ENCODE peak calls at places on chromosomes 1 and 21, in six cellular contexts. K is left ventricle myocardium inferior, R is lower leg skin, G is choroid plexus epithelial cell, T is astrocyte of the spinal cord, P is NT2/D1. V is an unnamed sample.

GRCh38 chr1:227883641-227884301 is 64.0 kb downstream of the WNT9A start:
- DNase-seq in K (no peak), R (no peak), G (no peak), T (no peak), P (no peak), V (no peak)

GRCh38 chr1:30419246-30419720 is 304.1 kb downstream of the MATN1 start:
- DNase-seq in K (no peak), R (peak), G (no peak), T (no peak), P (no peak), V (no peak)

GRCh38 chr1:20404466-20404865 is 81.5 kb downstream of the CAMK2N1 start:
- DNase-seq in K (no peak), R (peak), G (no peak), T (no peak), P (no peak), V (no peak)

GRCh38 chr1:247840819-247841218 is 877 bp downstream of the OR11L1 start:
- DNase-seq in K (no peak), R (no peak), G (no peak), T (no peak), P (no peak), V (no peak)

GRCh38 chr1:6448749-6449631 is 17.0 kb downstream of the TNFRSF25 start:
- DNase-seq in K (no peak), R (no peak), G (no peak), T (no peak), P (no peak), V (peak)

GRCh38 chr1:20440785-20441200 is 45.2 kb downstream of the CAMK2N1 start:
- DNase-seq in K (peak), R (peak), G (peak), T (peak), P (peak), V (peak)

GRCh38 chr21:41817228-41817627 is 50.4 kb upstream of the RIPK4 start:
- DNase-seq in K (no peak), R (peak), G (peak), T (peak), P (peak), V (peak)

GRCh38 chr1:217805792-217806191 is 174.6 kb downstream of the SPATA17 start:
- DNase-seq in K (no peak), R (no peak), G (no peak), T (no peak), P (no peak), V (no peak)

GRCh38 chr1:44604167-44604955 is 69.9 kb downstream of the TMEM53 start:
- DNase-seq in K (no peak), R (no peak), G (no peak), T (no peak), P (no peak), V (no peak)

GRCh38 chr1:56922070-56922469 is 43.7 kb downstream of the C8B start:
- DNase-seq in K (no peak), R (no peak), G (no peak), T (no peak), P (no peak), V (no peak)

GRCh38 chr1:7190261-7190660 is 405.0 kb downstream of the CAMTA1 start:
- DNase-seq in K (no peak), R (no peak), G (no peak), T (no peak), P (no peak), V (no peak)

GRCh38 chr1:241972703-241973375 is 15.3 kb downstream of the BECN2 start:
- DNase-seq in K (no peak), R (no peak), G (peak), T (peak), P (peak), V (peak)

GRCh38 chr1:162660598-162660997 is 28.3 kb downstream of the DDR2 start:
- DNase-seq in K (no peak), R (no peak), G (no peak), T (no peak), P (no peak), V (peak)

GRCh38 chr1:178954291-178954690 is 71.4 kb upstream of the FAM20B start:
- DNase-seq in K (no peak), R (no peak), G (no peak), T (no peak), P (no peak), V (peak)

GRCh38 chr21:35843911-35844667 is 216.2 kb downstream of the SETD4 start:
- DNase-seq in K (no peak), R (peak), G (no peak), T (no peak), P (no peak), V (no peak)

GRCh38 chr1:232571523-232571922 is 58.4 kb downstream of the SIPA1L2 start:
- DNase-seq in K (no peak), R (no peak), G (no peak), T (peak), P (no peak), V (no peak)

GRCh38 chr1:93620169-93620840 is 61.3 kb downstream of the BCAR3 start:
- DNase-seq in K (no peak), R (no peak), G (no peak), T (peak), P (no peak), V (peak)

GRCh38 chr21:29349702-29350101 is 51.0 kb downstream of the BACH1 start:
- DNase-seq in K (no peak), R (no peak), G (no peak), T (no peak), P (no peak), V (no peak)

GRCh38 chr1:18531503-18531845 is 50.7 kb downstream of the KLHDC7A start:
- DNase-seq in K (no peak), R (peak), G (no peak), T (no peak), P (no peak), V (no peak)

DNA sequence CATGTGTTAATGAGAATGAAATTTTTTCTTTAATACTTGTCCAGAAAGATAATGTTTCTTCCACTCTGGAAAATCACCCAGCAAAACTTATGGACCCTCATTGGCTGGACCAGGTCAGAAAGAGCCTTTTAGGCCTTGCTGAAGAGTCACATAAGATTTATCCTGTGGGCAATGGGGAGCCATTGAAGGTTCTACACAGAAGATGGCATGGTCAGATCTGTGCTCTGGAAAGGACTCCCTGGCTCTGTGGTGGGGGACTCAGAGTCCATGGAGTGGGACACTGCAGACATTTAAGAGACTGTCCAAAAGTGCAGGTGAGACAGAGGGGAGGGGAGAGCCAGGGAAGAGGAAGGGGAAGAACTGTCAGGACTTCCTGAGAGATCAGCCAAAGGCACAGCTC is 66.4 kb downstream of the DHRS3 start:
- DNase-seq in K (no peak), R (no peak), G (no peak), T (no peak), P (no peak), V (no peak)
- H3K4me3 ChIP-seq in K (no peak), R (no peak), G (no peak), T (no peak), P (no peak), V (no peak)

DNA sequence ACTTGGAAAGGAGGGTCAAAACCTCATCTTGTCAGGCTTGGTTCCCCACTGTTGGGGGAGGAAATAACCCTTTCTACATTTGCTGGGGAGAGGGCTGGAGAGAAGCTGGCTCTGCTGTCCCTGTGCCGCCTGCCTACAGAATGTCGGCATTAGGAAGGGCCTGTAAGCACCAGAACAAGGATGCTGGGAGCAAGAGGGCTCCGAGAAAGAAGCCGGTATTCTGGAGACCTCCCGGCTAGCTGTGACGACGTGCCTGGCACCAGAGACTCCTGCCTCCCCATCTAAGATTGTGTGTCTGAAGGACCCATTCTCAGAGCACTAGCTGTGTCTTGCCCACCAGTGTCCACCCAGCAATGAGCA is 6.8 kb downstream of the MYBPHL start:
- DNase-seq in K (no peak), R (no peak), G (no peak), T (no peak), P (no peak), V (no peak)
- H3K4me3 ChIP-seq in K (peak), R (no peak), G (no peak), T (no peak), P (no peak), V (no peak)

GRCh38 chr1:23931481-23931880 is 18.3 kb upstream of the CNR2 start:
- DNase-seq in K (no peak), R (no peak), G (no peak), T (no peak), P (no peak), V (no peak)
- H3K4me3 ChIP-seq in K (no peak), R (no peak), G (no peak), T (no peak), P (no peak), V (peak)

DNA sequence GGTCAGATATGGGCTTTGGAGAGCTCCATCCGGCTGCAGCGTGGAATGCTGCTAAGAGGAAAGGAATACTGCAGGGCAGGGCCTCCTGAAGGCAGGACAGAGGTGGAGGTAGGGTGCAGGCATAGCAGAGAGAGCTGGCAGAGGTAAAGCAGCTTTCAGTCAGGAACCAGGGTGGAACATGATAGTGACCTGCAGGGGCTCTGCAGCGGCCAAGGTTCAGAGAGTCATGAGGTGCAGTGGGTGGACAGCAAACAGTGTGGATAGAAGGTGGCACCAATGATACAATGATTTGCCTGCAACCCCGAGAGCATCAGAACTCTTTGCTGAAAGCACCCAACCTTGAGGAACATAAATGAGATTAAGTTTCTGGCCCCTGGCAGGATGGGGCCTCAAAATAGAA is 119.3 kb downstream of the BEND5 start:
- DNase-seq in K (no peak), R (no peak), G (no peak), T (no peak), P (no peak), V (no peak)
- H3K4me3 ChIP-seq in K (no peak), R (no peak), G (no peak), T (no peak), P (no peak), V (no peak)

GRCh38 chr1:159204071-159204790 is 444 bp upstream of the ACKR1 start:
- DNase-seq in K (no peak), R (no peak), G (no peak), T (no peak), P (no peak), V (no peak)

GRCh38 chr1:159207080-159207479 is 2.4 kb downstream of the ACKR1 start:
- DNase-seq in K (no peak), R (no peak), G (no peak), T (no peak), P (no peak), V (no peak)

GRCh38 chr1:159203621-159204020 is 1.1 kb upstream of the ACKR1 start:
- DNase-seq in K (no peak), R (no peak), G (no peak), T (no peak), P (no peak), V (no peak)

GRCh38 chr1:159205225-159205624 is 550 bp downstream of the ACKR1 start:
- DNase-seq in K (no peak), R (no peak), G (no peak), T (no peak), P (no peak), V (no peak)

DNA sequence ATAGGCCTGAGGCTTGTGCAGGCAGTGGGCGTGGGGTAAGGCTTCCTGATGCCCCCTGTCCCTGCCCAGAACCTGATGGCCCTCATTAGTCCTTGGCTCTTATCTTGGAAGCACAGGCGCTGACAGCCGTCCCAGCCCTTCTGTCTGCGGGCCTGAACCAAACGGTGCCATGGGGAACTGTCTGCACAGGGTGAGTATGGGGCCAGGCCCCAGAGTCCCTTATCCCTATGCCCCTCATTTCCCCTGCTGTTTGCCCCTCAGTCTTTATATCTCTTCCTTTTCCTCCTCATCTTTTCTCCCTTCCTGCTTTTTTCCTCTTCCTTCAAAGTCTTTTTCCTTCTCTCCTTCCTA is at the start of gene ACKR1:
- DNase-seq in K (no peak), R (no peak), G (no peak), T (no peak), P (no peak), V (no peak)
- H3K4me3 ChIP-seq in K (peak), R (no peak), G (no peak), T (no peak), P (no peak), V (no peak)

DNA sequence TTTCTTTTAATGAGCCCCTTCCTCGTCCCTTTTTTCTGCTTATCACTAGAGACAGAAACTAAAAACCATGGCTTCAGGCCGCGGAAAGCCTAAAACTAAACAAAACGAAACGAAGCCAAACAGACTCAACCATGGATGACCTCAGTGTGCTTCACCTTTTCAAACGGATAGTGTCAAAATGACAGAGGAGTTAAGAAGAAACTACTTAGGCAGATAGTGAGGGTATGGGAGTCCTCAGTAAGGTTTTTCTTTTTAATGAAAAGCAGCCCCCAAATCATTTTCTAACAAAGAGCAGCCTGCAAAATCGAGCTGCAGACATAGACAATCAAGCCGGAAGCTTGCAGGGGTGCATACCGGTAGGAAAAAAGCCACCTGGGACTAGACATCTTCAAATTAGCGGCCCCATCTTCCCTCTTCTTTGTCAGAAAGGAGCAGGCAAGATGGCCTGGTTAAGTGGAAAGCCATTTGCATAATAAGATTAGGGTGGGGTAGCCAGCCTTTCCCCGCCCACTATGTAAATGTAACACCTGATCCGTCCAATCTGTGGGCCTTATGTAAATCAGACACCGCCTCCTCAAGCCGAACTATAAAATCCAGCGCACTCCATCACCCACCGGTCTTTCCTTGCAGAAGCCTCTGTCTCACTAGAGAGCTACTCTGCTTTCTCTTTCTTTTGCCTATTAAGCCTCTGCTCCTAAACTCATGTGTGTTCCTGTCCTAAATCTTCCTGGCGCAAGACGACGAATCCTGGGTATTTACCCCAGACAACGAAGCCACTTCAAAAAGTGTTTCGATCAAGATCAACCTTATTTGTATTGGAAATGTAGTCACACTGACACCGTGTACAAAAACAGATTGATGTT is 6.2 kb upstream of the ERO1B start:
- DNase-seq in K (no peak), R (no peak), G (no peak), T (no peak), P (peak), V (peak)
- H3K4me3 ChIP-seq in K (no peak), R (no peak), G (no peak), T (no peak), P (no peak), V (no peak)

GRCh38 chr1:119327066-119327435 is 41.5 kb upstream of the HAO2 start:
- DNase-seq in K (no peak), R (no peak), G (no peak), T (no peak), P (no peak), V (peak)
- H3K4me3 ChIP-seq in K (peak), R (no peak), G (peak), T (peak), P (no peak), V (peak)

GRCh38 chr1:53439337-53440207 is 19.6 kb upstream of the DMRTB1 start:
- DNase-seq in K (no peak), R (no peak), G (no peak), T (no peak), P (no peak), V (no peak)

GRCh38 chr1:53435151-53435550 is 24.0 kb upstream of the DMRTB1 start:
- DNase-seq in K (no peak), R (no peak), G (no peak), T (no peak), P (no peak), V (no peak)

GRCh38 chr1:53440633-53441032 is 18.6 kb upstream of the DMRTB1 start:
- DNase-seq in K (no peak), R (no peak), G (no peak), T (no peak), P (no peak), V (no peak)

GRCh38 chr1:53442297-53442696 is 16.9 kb upstream of the DMRTB1 start:
- DNase-seq in K (no peak), R (no peak), G (peak), T (peak), P (no peak), V (peak)

DNA sequence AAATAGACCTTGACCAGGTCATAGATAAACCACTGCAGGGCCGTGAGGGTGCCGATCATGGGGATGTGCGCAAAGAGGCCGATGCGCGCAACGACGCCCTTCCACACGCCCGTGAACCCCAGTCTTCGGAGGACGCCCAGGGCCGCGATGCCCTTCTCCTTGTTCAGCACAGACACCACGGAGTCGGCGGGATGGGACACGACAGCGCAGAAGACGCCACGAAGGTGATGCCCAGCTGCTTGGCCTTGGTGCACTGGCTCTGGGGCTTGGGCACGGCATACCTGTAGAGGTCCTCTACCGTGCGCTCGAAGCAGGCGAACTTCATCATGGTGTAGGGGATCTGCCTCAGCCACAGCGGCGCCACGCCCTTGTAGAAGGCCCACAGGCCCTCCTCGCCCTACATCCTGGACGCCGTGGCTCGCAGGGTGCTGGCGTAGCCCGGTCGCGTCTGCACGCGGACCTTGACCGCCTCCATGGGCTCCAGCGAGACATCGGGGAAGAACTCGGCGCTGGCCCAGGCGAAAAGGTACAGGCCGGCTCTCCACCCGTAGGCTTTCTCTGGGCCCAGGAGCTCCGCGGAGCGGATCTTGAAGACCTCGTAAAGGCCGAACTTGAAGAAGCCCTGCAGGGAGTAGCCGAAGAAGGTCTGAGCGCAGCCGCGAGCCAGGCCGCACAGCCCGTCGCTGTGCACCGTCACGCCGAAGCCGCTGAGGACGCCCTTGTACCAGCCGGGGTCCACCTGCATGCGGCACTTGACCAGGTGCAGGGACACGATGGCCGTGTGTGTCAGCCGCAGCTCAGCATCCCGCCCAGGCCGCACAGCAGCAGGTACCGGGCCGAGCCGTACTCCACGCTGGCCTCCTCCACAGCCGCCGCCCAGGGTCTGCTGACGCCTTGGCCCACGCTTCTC is 20.5 kb upstream of the DMRTB1 start:
- DNase-seq in K (no peak), R (no peak), G (no peak), T (no peak), P (no peak), V (no peak)
- H3K4me3 ChIP-seq in K (no peak), R (no peak), G (no peak), T (no peak), P (no peak), V (no peak)